ENCODE peak calls at places on chromosomes 16 and 17, in five cellular contexts. M is IMR-90, F is H1, X is mesenchymal stem cell, I is neuronal stem cell. Y is an unnamed sample.
A peak's percentile ranks its signal among the peaks of the same experiment; 100 is the strongest.

GRCh38 chr17:80782536-80783427 is 208.9 kb upstream of the CHMP6 start:
- DNase-seq in F (no peak), M (peak; percentile 59), I (no peak), X (peak; percentile 93), Y (peak; percentile 65)

GRCh38 chr17:15363702-15364101 is 22.3 kb upstream of the TEKT3 start:
- DNase-seq in F (no peak), M (no peak), I (no peak), X (no peak), Y (peak; percentile 10)

GRCh38 chr16:49912688-49913087 is 56.8 kb upstream of the ZNF423 start:
- DNase-seq in X (no peak), F (no peak), I (no peak), M (no peak), Y (no peak)

GRCh38 chr16:24670623-24671454 is 58.6 kb upstream of the TNRC6A start:
- DNase-seq in I (peak; percentile 55), X (peak; percentile 96), F (peak; percentile 64), M (peak; percentile 92), Y (peak; percentile 84)

GRCh38 chr16:87235810-87236515 is 81.2 kb downstream of the C16orf95 start:
- DNase-seq in I (no peak), X (no peak), F (peak; percentile 59), M (no peak), Y (peak; percentile 11)

GRCh38 chr17:63841350-63842172 is 924 bp downstream of the SMARCD2 start:
- DNase-seq in M (peak; percentile 34), F (no peak), I (peak; percentile 31), X (peak; percentile 71), Y (peak; percentile 55)

GRCh38 chr17:33039874-33040273 is 48.2 kb downstream of the SPACA3 start:
- DNase-seq in M (peak; percentile 78), F (no peak), X (peak; percentile 91), I (no peak), Y (no peak)

GRCh38 chr16:87616556-87616955 is 14.2 kb downstream of the JPH3 start:
- DNase-seq in X (no peak), M (no peak), I (no peak), F (no peak), Y (no peak)

GRCh38 chr17:81665205-81666091 is 957 bp downstream of the OXLD1 start:
- DNase-seq in M (peak; percentile 6), F (no peak), X (no peak), I (no peak), Y (peak; percentile 51)

GRCh38 chr17:29107084-29107483 is 64.1 kb downstream of the PIPOX start:
- DNase-seq in F (no peak), M (no peak), I (no peak), X (no peak), Y (peak; percentile 13)

GRCh38 chr16:9957433-9957832 is 224.8 kb downstream of the GRIN2A start:
- DNase-seq in F (no peak), I (no peak), X (no peak), M (no peak), Y (no peak)

GRCh38 chr16:66207139-66207863 is 159.2 kb upstream of the CDH5 start:
- DNase-seq in I (no peak), M (no peak), X (no peak), F (peak; percentile 22), Y (no peak)

GRCh38 chr16:15897834-15898254 is 9.4 kb upstream of the CEP20 start:
- DNase-seq in F (no peak), I (no peak), X (peak; percentile 8), M (peak; percentile 79), Y (no peak)

GRCh38 chr17:1498869-1499268 is 6.4 kb upstream of the MYO1C start:
- DNase-seq in M (peak; percentile 90), I (no peak), X (peak; percentile 97), F (no peak), Y (no peak)

GRCh38 chr16:68470461-68471150 is 22.3 kb upstream of the SMPD3 start:
- DNase-seq in I (no peak), F (no peak), M (no peak), X (no peak), Y (no peak)

GRCh38 chr16:11716330-11716729 is 26.3 kb downstream of the TXNDC11 start:
- DNase-seq in F (no peak), X (no peak), I (no peak), M (no peak), Y (no peak)
- H3K4me1 ChIP-seq in F (no peaks in the 10 kb centered on the region), X (peaks cover 4% of the 10 kb centered on the region), I (no peaks in the 10 kb centered on the region), M (peaks cover 2% of the 10 kb centered on the region), Y (no peaks in the 10 kb centered on the region)

DNA sequence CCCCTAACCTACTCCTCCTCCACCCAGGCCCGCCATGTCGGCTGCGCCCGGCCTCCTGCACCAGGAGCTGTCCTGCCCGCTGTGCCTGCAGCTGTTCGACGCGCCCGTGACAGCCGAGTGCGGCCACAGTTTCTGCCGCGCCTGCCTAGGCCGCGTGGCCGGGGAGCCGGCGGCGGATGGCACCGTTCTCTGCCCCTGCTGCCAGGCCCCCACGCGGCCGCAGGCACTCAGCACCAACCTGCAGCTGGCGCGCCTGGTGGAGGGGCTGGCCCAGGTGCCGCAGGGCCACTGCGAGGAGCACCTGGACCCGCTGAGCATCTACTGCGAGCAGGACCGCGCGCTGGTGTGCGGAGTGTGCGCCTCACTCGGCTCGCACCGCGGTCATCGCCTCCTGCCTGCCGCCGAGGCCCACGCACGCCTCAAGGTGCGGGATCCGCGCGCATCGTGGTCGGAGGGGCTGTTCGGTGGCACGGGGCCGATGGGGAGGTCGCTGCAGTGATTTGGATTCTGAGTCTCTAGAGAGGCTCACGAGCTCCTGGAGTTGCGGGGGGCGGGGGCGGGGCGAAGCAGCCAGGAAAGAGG is 877 bp downstream of the TRIM72 start:
- DNase-seq in X (no peak), F (peak; percentile 71), I (no peak), M (no peak), Y (no peak)
- H3K18ac ChIP-seq in X (peak overlapping the region; percentile 46), F (peak overlapping the region; percentile 97), I (peak overlapping the region; percentile 95), M (no peak overlapping the region), Y (no peak overlapping the region)

GRCh38 chr16:28531777-28532744 is 6.7 kb downstream of the NUPR1 start:
- DNase-seq in X (peak; percentile 23), I (peak; percentile 35), M (no peak), F (peak; percentile 69), Y (peak; percentile 67)

GRCh38 chr16:28537076-28537475 is 1.7 kb downstream of the NUPR1 start:
- DNase-seq in F (no peak), X (no peak), M (no peak), I (no peak), Y (no peak)

GRCh38 chr16:28534542-28535373 is 4.0 kb downstream of the NUPR1 start:
- DNase-seq in X (no peak), F (no peak), M (no peak), I (no peak), Y (no peak)

GRCh38 chr16:28529124-28529523 is 9.7 kb downstream of the NUPR1 start:
- DNase-seq in F (no peak), M (no peak), I (no peak), X (no peak), Y (no peak)

DNA sequence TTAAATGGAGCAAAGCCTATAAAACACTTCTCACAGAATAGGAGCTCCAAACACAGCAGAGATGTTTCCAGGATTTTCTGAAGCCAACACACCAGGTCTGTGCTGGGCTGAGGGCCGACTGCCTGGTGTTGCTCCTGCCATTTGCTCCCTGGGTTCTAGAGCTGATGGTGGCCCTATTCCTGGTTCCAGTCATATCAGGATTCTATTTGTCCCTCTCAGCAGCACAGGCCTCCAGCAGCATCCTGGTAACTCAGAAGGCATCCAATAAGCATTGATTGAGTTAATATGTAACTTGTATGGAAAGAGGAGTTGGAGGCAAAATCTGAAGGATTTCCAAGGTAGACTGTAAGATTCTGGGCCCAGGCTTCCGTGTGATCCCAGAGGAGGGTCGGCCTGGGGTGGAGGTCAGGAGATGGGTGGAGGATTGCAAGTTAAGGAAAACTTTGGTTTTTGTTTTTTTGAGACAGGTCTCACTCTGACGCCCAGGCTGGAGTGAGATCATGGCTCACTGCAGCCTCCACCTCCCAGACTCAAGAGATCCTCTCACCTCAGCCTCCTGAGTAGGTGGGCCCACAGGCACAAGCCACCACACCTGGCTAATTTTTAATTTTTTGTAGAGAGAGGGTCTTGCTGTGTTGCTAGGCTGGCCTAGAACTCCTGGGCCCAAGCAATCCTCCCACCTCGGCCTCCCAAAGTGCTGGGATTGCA is 5.7 kb downstream of the NUPR1 start:
- DNase-seq in I (no peak), X (no peak), M (no peak), F (no peak), Y (no peak)
- H2BK5ac ChIP-seq in I (no peak overlapping the region), X (no peak overlapping the region), M (no peak overlapping the region), F (no peak overlapping the region), Y (no peak overlapping the region)

GRCh38 chr17:75875940-75876189 is 2.5 kb downstream of the TRIM47 start:
- DNase-seq in M (no peak), F (no peak), X (no peak), I (no peak), Y (no peak)

GRCh38 chr17:75876190-75876937 is 2.0 kb downstream of the TRIM47 start:
- DNase-seq in X (peak; percentile 18), I (no peak), M (no peak), F (peak; percentile 73), Y (peak; percentile 74)

GRCh38 chr17:75874323-75875181 is 3.8 kb downstream of the TRIM47 start:
- DNase-seq in X (no peak), I (no peak), M (no peak), F (no peak), Y (no peak)

GRCh38 chr17:75873587-75874322 is 4.6 kb downstream of the TRIM47 start:
- DNase-seq in F (no peak), M (no peak), X (no peak), I (no peak), Y (no peak)

DNA sequence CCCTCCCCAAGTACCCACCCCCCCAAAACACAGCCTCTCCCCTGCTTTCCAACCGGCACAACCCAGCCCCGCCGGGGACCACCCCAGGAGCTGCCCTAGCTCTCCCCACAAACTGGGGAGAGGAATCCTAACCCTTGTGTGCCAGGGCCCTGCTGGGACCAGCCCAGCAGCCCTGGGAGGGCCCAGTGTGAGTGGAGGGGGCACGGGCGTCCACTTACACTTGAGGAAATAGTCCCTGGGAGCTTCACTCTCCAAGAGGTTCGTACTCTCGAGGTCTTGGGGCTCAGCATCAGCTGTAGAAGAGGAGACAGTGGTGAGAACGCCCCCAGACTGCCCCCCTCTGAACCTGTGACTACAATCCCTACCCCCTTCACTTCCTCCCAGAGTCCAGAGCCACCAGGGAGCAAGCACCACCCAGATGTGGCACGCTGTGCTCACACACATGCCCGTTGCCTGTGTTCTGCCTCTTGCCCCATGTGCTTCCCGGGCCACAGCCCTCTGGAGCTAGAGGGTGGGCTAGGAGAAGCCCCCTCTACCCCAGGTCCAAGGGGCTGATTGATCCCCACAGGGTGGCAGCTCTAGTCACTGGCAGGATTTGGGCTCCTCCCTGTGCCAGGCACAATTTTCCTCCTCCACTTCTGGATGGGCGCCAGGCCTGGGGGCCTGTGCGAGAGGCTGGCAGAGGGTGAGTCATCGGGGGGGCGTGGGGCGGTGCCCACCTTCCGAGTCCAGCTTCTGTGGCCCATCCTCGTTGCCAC is 3.0 kb downstream of the TRIM47 start:
- DNase-seq in F (no peak), I (no peak), M (no peak), X (no peak), Y (no peak)
- H3K4me1 ChIP-seq in F (peaks cover 9% of the 10 kb centered on the region), I (peaks cover 6% of the 10 kb centered on the region), M (peaks cover 29% of the 10 kb centered on the region), X (peaks cover 54% of the 10 kb centered on the region), Y (no peaks in the 10 kb centered on the region)